ENCODE peak calls at places on chromosomes 13 and 19, in eight cellular contexts. One of them, this sample, is unnamed.

GRCh38 chr19:14152713-14153112 is 16.3 kb upstream of the ASF1B start:
- DNase-seq in adrenal gland: no peak
- DNase-seq in H1: no peak
- DNase-seq in breast epithelium: no peak
- DNase-seq in uterus: no peak
- DNase-seq in heart left ventricle: no peak
- DNase-seq in stomach: no peak
- DNase-seq in testis: no peak
- DNase-seq in this sample: no peak

GRCh38 chr13:114032121-114032799 is 58.4 kb upstream of the C13orf46 start:
- DNase-seq in adrenal gland: no peak
- DNase-seq in breast epithelium: no peak
- DNase-seq in H1: no peak
- DNase-seq in heart left ventricle: no peak
- DNase-seq in stomach: no peak
- DNase-seq in testis: no peak
- DNase-seq in uterus: peak
- DNase-seq in this sample: no peak

GRCh38 chr19:3008994-3009393 is 20.1 kb downstream of the TLE2 start:
- DNase-seq in stomach: no peak
- DNase-seq in H1: no peak
- DNase-seq in adrenal gland: no peak
- DNase-seq in heart left ventricle: no peak
- DNase-seq in breast epithelium: no peak
- DNase-seq in uterus: no peak
- DNase-seq in testis: no peak
- DNase-seq in this sample: no peak

GRCh38 chr19:3785464-3785937 is 680 bp downstream of the MATK start:
- DNase-seq in breast epithelium: no peak
- DNase-seq in heart left ventricle: no peak
- DNase-seq in uterus: no peak
- DNase-seq in testis: no peak
- DNase-seq in stomach: no peak
- DNase-seq in H1: no peak
- DNase-seq in adrenal gland: no peak
- DNase-seq in this sample: no peak

GRCh38 chr13:97492257-97492656 is 58.3 kb downstream of the RAP2A start:
- DNase-seq in adrenal gland: no peak
- DNase-seq in H1: no peak
- DNase-seq in testis: no peak
- DNase-seq in stomach: no peak
- DNase-seq in heart left ventricle: no peak
- DNase-seq in uterus: no peak
- DNase-seq in breast epithelium: no peak
- DNase-seq in this sample: no peak

GRCh38 chr13:101298517-101298916 is 117.8 kb downstream of the NALCN start:
- DNase-seq in testis: no peak
- DNase-seq in H1: no peak
- DNase-seq in heart left ventricle: no peak
- DNase-seq in adrenal gland: no peak
- DNase-seq in breast epithelium: no peak
- DNase-seq in uterus: no peak
- DNase-seq in stomach: no peak
- DNase-seq in this sample: no peak

GRCh38 chr19:33832633-33833032 is 36.0 kb downstream of the KCTD15 start:
- DNase-seq in H1: no peak
- DNase-seq in stomach: no peak
- DNase-seq in breast epithelium: no peak
- DNase-seq in testis: no peak
- DNase-seq in heart left ventricle: no peak
- DNase-seq in adrenal gland: no peak
- DNase-seq in uterus: no peak
- DNase-seq in this sample: no peak

GRCh38 chr19:18173054-18173571 is 500 bp upstream of the IFI30 start:
- DNase-seq in heart left ventricle: peak
- DNase-seq in breast epithelium: no peak
- DNase-seq in H1: no peak
- DNase-seq in uterus: no peak
- DNase-seq in adrenal gland: peak
- DNase-seq in testis: no peak
- DNase-seq in stomach: no peak
- DNase-seq in this sample: no peak

GRCh38 chr19:5294403-5295160 is 46.0 kb downstream of the PTPRS start:
- DNase-seq in adrenal gland: no peak
- DNase-seq in stomach: no peak
- DNase-seq in H1: no peak
- DNase-seq in uterus: no peak
- DNase-seq in testis: no peak
- DNase-seq in breast epithelium: no peak
- DNase-seq in heart left ventricle: no peak
- DNase-seq in this sample: no peak

GRCh38 chr19:32581704-32582164 is 744 bp downstream of the PDCD5 start:
- DNase-seq in heart left ventricle: peak
- DNase-seq in testis: peak
- DNase-seq in breast epithelium: no peak
- DNase-seq in uterus: no peak
- DNase-seq in adrenal gland: peak
- DNase-seq in stomach: no peak
- DNase-seq in H1: no peak
- DNase-seq in this sample: peak

GRCh38 chr19:18745012-18745735 is 45.9 kb downstream of the COMP start:
- DNase-seq in stomach: no peak
- DNase-seq in adrenal gland: no peak
- DNase-seq in uterus: peak
- DNase-seq in H1: no peak
- DNase-seq in breast epithelium: no peak
- DNase-seq in testis: peak
- DNase-seq in heart left ventricle: no peak
- DNase-seq in this sample: no peak

GRCh38 chr19:36973021-36973843 is 57.1 kb downstream of the ZNF568 start:
- DNase-seq in breast epithelium: peak
- DNase-seq in testis: peak
- DNase-seq in heart left ventricle: peak
- DNase-seq in adrenal gland: peak
- DNase-seq in H1: peak
- DNase-seq in uterus: peak
- DNase-seq in stomach: peak
- DNase-seq in this sample: peak

GRCh38 chr19:51514866-51515481 is 13.4 kb upstream of the SIGLEC12 start:
- DNase-seq in adrenal gland: no peak
- DNase-seq in uterus: no peak
- DNase-seq in H1: no peak
- DNase-seq in testis: no peak
- DNase-seq in breast epithelium: no peak
- DNase-seq in heart left ventricle: no peak
- DNase-seq in stomach: no peak
- DNase-seq in this sample: peak

GRCh38 chr13:92224052-92224821 is 825.8 kb downstream of the GPC5 start:
- DNase-seq in uterus: no peak
- DNase-seq in breast epithelium: no peak
- DNase-seq in adrenal gland: no peak
- DNase-seq in H1: no peak
- DNase-seq in testis: no peak
- DNase-seq in stomach: no peak
- DNase-seq in heart left ventricle: peak
- DNase-seq in this sample: no peak

GRCh38 chr19:48899781-48900476 is at the start of gene NUCB1:
- DNase-seq in breast epithelium: peak
- DNase-seq in heart left ventricle: peak
- DNase-seq in uterus: peak
- DNase-seq in H1: peak
- DNase-seq in stomach: peak
- DNase-seq in adrenal gland: peak
- DNase-seq in testis: peak
- DNase-seq in this sample: peak
- TF ChIP-seq POLR2A in breast epithelium: peak
- TF ChIP-seq POLR2A in heart left ventricle: peak
- TF ChIP-seq POLR2A in uterus: peak
- TF ChIP-seq POLR2A in H1: no peak
- TF ChIP-seq POLR2A in stomach: no peak
- TF ChIP-seq POLR2A in adrenal gland: peak
- TF ChIP-seq POLR2A in testis: peak
- TF ChIP-seq POLR2A in this sample: peak

GRCh38 chr19:583198-583967 is 6.3 kb upstream of the HCN2 start:
- DNase-seq in H1: no peak
- DNase-seq in breast epithelium: no peak
- DNase-seq in uterus: no peak
- DNase-seq in heart left ventricle: no peak
- DNase-seq in stomach: no peak
- DNase-seq in adrenal gland: no peak
- DNase-seq in testis: no peak
- DNase-seq in this sample: no peak
- TF ChIP-seq POLR2A in H1: no peak
- TF ChIP-seq POLR2A in breast epithelium: no peak
- TF ChIP-seq POLR2A in uterus: no peak
- TF ChIP-seq POLR2A in heart left ventricle: no peak
- TF ChIP-seq POLR2A in stomach: no peak
- TF ChIP-seq POLR2A in adrenal gland: no peak
- TF ChIP-seq POLR2A in testis: no peak
- TF ChIP-seq POLR2A in this sample: no peak

GRCh38 chr19:50464348-50464747 is 12.0 kb upstream of the EMC10 start:
- DNase-seq in heart left ventricle: no peak
- DNase-seq in testis: no peak
- DNase-seq in stomach: no peak
- DNase-seq in uterus: no peak
- DNase-seq in breast epithelium: no peak
- DNase-seq in adrenal gland: no peak
- DNase-seq in H1: no peak
- DNase-seq in this sample: no peak

GRCh38 chr19:50462970-50463369 is 13.3 kb upstream of the EMC10 start:
- DNase-seq in H1: no peak
- DNase-seq in adrenal gland: no peak
- DNase-seq in heart left ventricle: no peak
- DNase-seq in breast epithelium: no peak
- DNase-seq in testis: no peak
- DNase-seq in uterus: no peak
- DNase-seq in stomach: no peak
- DNase-seq in this sample: no peak

GRCh38 chr19:50467566-50467965 is 8.7 kb upstream of the EMC10 start:
- DNase-seq in stomach: no peak
- DNase-seq in uterus: no peak
- DNase-seq in breast epithelium: no peak
- DNase-seq in testis: no peak
- DNase-seq in H1: no peak
- DNase-seq in adrenal gland: no peak
- DNase-seq in heart left ventricle: no peak
- DNase-seq in this sample: no peak

GRCh38 chr19:50465986-50466771 is 10.1 kb upstream of the EMC10 start:
- DNase-seq in heart left ventricle: peak
- DNase-seq in H1: no peak
- DNase-seq in stomach: peak
- DNase-seq in adrenal gland: no peak
- DNase-seq in breast epithelium: no peak
- DNase-seq in uterus: no peak
- DNase-seq in testis: no peak
- DNase-seq in this sample: peak

DNA sequence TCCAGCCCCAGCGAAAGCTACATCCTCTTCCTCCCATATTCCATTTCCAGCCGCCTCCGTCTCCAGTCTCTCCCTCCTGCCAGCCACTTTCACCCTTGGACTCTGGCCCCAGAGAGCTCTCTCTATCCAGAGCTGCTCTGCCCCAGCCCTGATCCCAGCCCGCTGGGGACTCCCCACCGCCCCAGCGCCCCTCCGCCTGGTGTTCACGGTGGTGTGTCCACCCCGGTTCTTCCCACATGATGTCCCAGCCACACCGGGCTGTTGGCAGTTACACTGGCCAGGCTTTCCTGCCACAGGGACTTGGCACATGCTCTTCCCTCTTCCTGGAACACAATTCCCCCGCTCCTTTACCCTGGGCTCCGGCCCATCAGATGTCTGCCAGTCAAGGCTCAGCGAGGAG is 11.3 kb upstream of the EMC10 start:
- DNase-seq in testis: no peak
- DNase-seq in uterus: no peak
- DNase-seq in stomach: no peak
- DNase-seq in breast epithelium: no peak
- DNase-seq in adrenal gland: no peak
- DNase-seq in H1: no peak
- DNase-seq in heart left ventricle: peak
- DNase-seq in this sample: no peak
- TF ChIP-seq POLR2A in testis: no peak
- TF ChIP-seq POLR2A in uterus: no peak
- TF ChIP-seq POLR2A in stomach: no peak
- TF ChIP-seq POLR2A in breast epithelium: no peak
- TF ChIP-seq POLR2A in adrenal gland: no peak
- TF ChIP-seq POLR2A in H1: no peak
- TF ChIP-seq POLR2A in heart left ventricle: no peak
- TF ChIP-seq POLR2A in this sample: no peak

GRCh38 chr19:45170146-45171106 is 7.6 kb downstream of the TRAPPC6A start:
- DNase-seq in breast epithelium: no peak
- DNase-seq in uterus: no peak
- DNase-seq in adrenal gland: no peak
- DNase-seq in stomach: no peak
- DNase-seq in H1: no peak
- DNase-seq in testis: no peak
- DNase-seq in heart left ventricle: no peak
- DNase-seq in this sample: no peak

GRCh38 chr19:45169602-45170001 is 8.4 kb downstream of the TRAPPC6A start:
- DNase-seq in breast epithelium: no peak
- DNase-seq in heart left ventricle: no peak
- DNase-seq in stomach: no peak
- DNase-seq in H1: no peak
- DNase-seq in uterus: no peak
- DNase-seq in testis: no peak
- DNase-seq in adrenal gland: no peak
- DNase-seq in this sample: no peak

GRCh38 chr19:45171211-45171623 is 6.8 kb downstream of the TRAPPC6A start:
- DNase-seq in stomach: no peak
- DNase-seq in adrenal gland: peak
- DNase-seq in H1: no peak
- DNase-seq in uterus: no peak
- DNase-seq in breast epithelium: no peak
- DNase-seq in testis: no peak
- DNase-seq in heart left ventricle: no peak
- DNase-seq in this sample: no peak

GRCh38 chr19:45166723-45167252 is 6.0 kb upstream of the NKPD1 start:
- DNase-seq in H1: no peak
- DNase-seq in adrenal gland: peak
- DNase-seq in breast epithelium: no peak
- DNase-seq in uterus: no peak
- DNase-seq in testis: no peak
- DNase-seq in heart left ventricle: no peak
- DNase-seq in stomach: no peak
- DNase-seq in this sample: no peak

DNA sequence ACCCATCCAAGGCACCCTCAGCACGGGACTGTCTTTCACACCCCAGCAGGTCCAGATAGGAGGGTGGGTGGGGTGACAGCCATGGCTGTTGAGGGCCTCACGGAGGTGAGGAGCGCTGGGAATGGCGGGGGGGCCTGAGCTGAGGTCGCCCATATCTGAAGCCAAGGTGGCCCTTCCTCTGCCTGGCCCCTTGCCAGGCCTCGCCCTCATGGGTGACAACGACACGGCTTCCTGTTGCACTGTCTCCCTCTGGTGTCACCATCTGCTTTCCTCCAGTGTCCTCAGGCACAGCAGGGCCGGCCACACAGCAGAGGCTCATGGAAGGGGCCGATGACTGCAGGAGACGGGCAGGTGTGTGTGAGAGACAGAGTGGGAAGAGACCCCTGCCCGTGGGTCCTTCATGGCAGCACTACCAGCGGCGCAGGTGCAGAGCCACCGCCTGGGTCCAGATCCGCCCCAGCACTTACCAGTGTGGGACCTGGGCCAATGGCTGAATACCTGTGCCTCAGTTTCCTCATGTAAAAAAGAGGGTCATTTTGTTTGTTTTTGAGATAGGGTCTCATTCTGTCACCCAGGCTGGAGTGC is 8.1 kb upstream of the NKPD1 start:
- DNase-seq in adrenal gland: no peak
- DNase-seq in uterus: no peak
- DNase-seq in H1: no peak
- DNase-seq in breast epithelium: no peak
- DNase-seq in testis: no peak
- DNase-seq in stomach: no peak
- DNase-seq in heart left ventricle: no peak
- DNase-seq in this sample: no peak
- TF ChIP-seq POLR2A in adrenal gland: no peak
- TF ChIP-seq POLR2A in uterus: no peak
- TF ChIP-seq POLR2A in H1: no peak
- TF ChIP-seq POLR2A in breast epithelium: no peak
- TF ChIP-seq POLR2A in testis: no peak
- TF ChIP-seq POLR2A in stomach: no peak
- TF ChIP-seq POLR2A in heart left ventricle: no peak
- TF ChIP-seq POLR2A in this sample: no peak

This sample was measured in erythroblast.